ENCODE peak calls at places on chromosome 2, in ten cellular contexts. Q is IMR-90; S is bronchial epithelial cell; J is naive thymus-derived CD4-positive, alpha-beta T cell; W is left lung; N is WERI-Rb-1; F is effector memory CD4-positive, alpha-beta T cell; B is aorta; Z is CD4-positive, CD25-positive, alpha-beta regulatory T cell; A is GM23248. I is an unnamed sample. For H3K36me3, the result is how much of the 10 kb centered on the place peaks cover.

GRCh38 chr2:69723791-69724190 is 18.1 kb upstream of the ANXA4 start:
- DNase-seq in Q (no peak), S (no peak), J (no peak), W (no peak), N (no peak), F (no peak), B (no peak), Z (no peak), A (no peak), I (no peak)

GRCh38 chr2:198371329-198371728 is 566.9 kb downstream of the PLCL1 start:
- DNase-seq in Q (no peak), S (no peak), J (no peak), W (no peak), N (no peak), F (no peak), B (no peak), Z (no peak), A (no peak), I (no peak)

GRCh38 chr2:39481611-39482010 is 44.5 kb upstream of the MAP4K3 start:
- DNase-seq in Q (peak), S (peak), J (no peak), W (no peak), N (no peak), F (no peak), B (no peak), Z (no peak), A (peak), I (no peak)

GRCh38 chr2:10876394-10876793 is 35.3 kb upstream of the KCNF1 start:
- DNase-seq in Q (no peak), S (no peak), J (no peak), W (no peak), N (no peak), F (no peak), B (no peak), Z (no peak), A (peak), I (no peak)

GRCh38 chr2:15069149-15069548 is 436.6 kb downstream of the LRATD1 start:
- DNase-seq in Q (peak), S (no peak), J (no peak), W (no peak), N (no peak), F (no peak), B (no peak), Z (no peak), A (peak), I (no peak)

GRCh38 chr2:200618590-200619021 is 32.8 kb downstream of the AOX1 start:
- DNase-seq in Q (peak), S (peak), J (no peak), W (no peak), N (no peak), F (no peak), B (no peak), Z (no peak), A (peak), I (no peak)

GRCh38 chr2:120466704-120467054 is 120.7 kb downstream of the INHBB start:
- DNase-seq in Q (no peak), S (no peak), J (no peak), W (no peak), N (no peak), F (no peak), B (peak), Z (no peak), A (peak), I (no peak)

GRCh38 chr2:120722211-120722602 is 13.5 kb upstream of the GLI2 start:
- DNase-seq in Q (no peak), S (no peak), J (no peak), W (no peak), N (no peak), F (no peak), B (no peak), Z (no peak), A (no peak), I (peak)

GRCh38 chr2:12804141-12804857 is 87.6 kb downstream of the TRIB2 start:
- DNase-seq in Q (no peak), S (no peak), J (no peak), W (no peak), N (no peak), F (no peak), B (no peak), Z (no peak), A (peak), I (no peak)

GRCh38 chr2:109284816-109285215 is 155.8 kb downstream of the SH3RF3 start:
- DNase-seq in Q (peak), S (no peak), J (no peak), W (no peak), N (no peak), F (no peak), B (peak), Z (no peak), A (peak), I (no peak)

GRCh38 chr2:236117861-236118269 is 50.3 kb downstream of the GBX2 start:
- DNase-seq in Q (no peak), S (no peak), J (no peak), W (no peak), N (peak), F (no peak), B (no peak), Z (no peak), A (no peak), I (no peak)

GRCh38 chr2:27186613-27187345 is 25.1 kb upstream of the ATRAID start:
- DNase-seq in Q (no peak), S (no peak), J (no peak), W (no peak), N (no peak), F (no peak), B (no peak), Z (no peak), A (no peak), I (no peak)

GRCh38 chr2:28895189-28895893 is 874 bp downstream of the WDR43 start:
- DNase-seq in Q (peak), S (peak), J (peak), W (no peak), N (peak), F (no peak), B (peak), Z (peak), A (peak), I (no peak)

GRCh38 chr2:237669129-237669627 is 41.8 kb downstream of the LRRFIP1 start:
- DNase-seq in Q (no peak), S (no peak), J (no peak), W (no peak), N (no peak), F (no peak), B (no peak), Z (no peak), A (peak), I (no peak)

GRCh38 chr2:238955648-238956531 is 108.0 kb downstream of the TWIST2 start:
- DNase-seq in Q (peak), S (peak), J (no peak), W (no peak), N (no peak), F (no peak), B (no peak), Z (no peak), A (peak), I (no peak)

GRCh38 chr2:38889045-38889444 is 630 bp upstream of the ARHGEF33 start:
- DNase-seq in Q (no peak), S (no peak), J (no peak), W (no peak), N (no peak), F (no peak), B (no peak), Z (no peak), A (no peak), I (no peak)

GRCh38 chr2:134722728-134723127 is 3.9 kb upstream of the TMEM163 start:
- DNase-seq in Q (no peak), S (no peak), J (no peak), W (no peak), N (peak), F (no peak), B (no peak), Z (no peak), A (no peak), I (no peak)

GRCh38 chr2:159904127-159904564 is 106.1 kb upstream of the CD302 start:
- DNase-seq in Q (no peak), S (no peak), J (peak), W (peak), N (no peak), F (peak), B (peak), Z (peak), A (peak), I (no peak)

GRCh38 chr2:39942970-39943369 is 163.9 kb upstream of the THUMPD2 start:
- DNase-seq in Q (peak), S (no peak), J (no peak), W (no peak), N (peak), F (no peak), B (no peak), Z (no peak), A (no peak), I (no peak)

GRCh38 chr2:194155406-194155805 is 1501.6 kb upstream of the SLC39A10 start:
- DNase-seq in Q (no peak), S (no peak), J (no peak), W (no peak), N (no peak), F (no peak), B (no peak), Z (no peak), A (no peak), I (no peak)

GRCh38 chr2:67923696-67924095 is 139.1 kb downstream of the C1D start:
- DNase-seq in Q (no peak), S (no peak), J (no peak), W (no peak), N (no peak), F (no peak), B (no peak), Z (no peak), A (no peak), I (no peak)

GRCh38 chr2:230793573-230794359 is 71.0 kb upstream of the ITM2C start:
- DNase-seq in Q (peak), S (peak), J (peak), W (no peak), N (no peak), F (peak), B (peak), Z (peak), A (peak), I (peak)

DNA sequence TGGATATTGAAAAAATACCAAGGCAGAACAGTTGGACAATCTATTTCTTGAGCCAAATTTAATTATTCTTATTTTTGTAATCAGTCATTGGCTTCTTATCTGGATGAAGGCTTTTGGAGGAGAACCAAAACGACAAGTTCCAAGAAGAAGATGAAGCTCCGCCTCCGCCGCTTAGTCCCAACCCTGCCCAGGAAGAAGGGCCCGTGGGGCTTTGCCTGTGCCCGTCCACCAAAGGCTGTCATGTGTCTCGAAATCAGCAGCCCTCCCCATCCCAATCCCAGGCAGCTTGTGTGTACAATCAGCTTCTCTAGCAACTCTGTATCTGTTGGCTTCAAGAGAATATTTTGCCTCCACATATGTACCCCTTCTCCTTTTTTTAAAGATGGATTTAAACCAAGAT is 24.6 kb downstream of the PTRHD1 start:
- DNase-seq in Q (no peak), S (no peak), J (no peak), W (no peak), N (no peak), F (no peak), B (peak), Z (no peak), A (no peak), I (no peak)
- H3K36me3 ChIP-seq in Q (under half), S (under half), J (under half), W (half or more), N (under half), F (under half), B (under half), Z (under half), A (under half), I (under half)

GRCh38 chr2:84964406-84965191 is 6.4 kb upstream of the KCMF1 start:
- DNase-seq in Q (no peak), S (no peak), J (no peak), W (no peak), N (no peak), F (no peak), B (no peak), Z (no peak), A (no peak), I (no peak)
- H3K36me3 ChIP-seq in Q (under half), S (under half), J (under half), W (under half), N (under half), F (under half), B (under half), Z (under half), A (under half), I (under half)

GRCh38 chr2:47822518-47822917 is 39.6 kb downstream of the MSH6 start:
- DNase-seq in Q (no peak), S (no peak), J (no peak), W (no peak), N (no peak), F (no peak), B (no peak), Z (no peak), A (no peak), I (no peak)
- H3K36me3 ChIP-seq in Q (under half), S (under half), J (under half), W (half or more), N (half or more), F (half or more), B (under half), Z (half or more), A (half or more), I (under half)

GRCh38 chr2:152352616-152353015 is 17.6 kb downstream of the FMNL2 start:
- DNase-seq in Q (no peak), S (no peak), J (no peak), W (no peak), N (no peak), F (no peak), B (no peak), Z (no peak), A (no peak), I (no peak)

GRCh38 chr2:152354909-152355308 is 19.9 kb downstream of the FMNL2 start:
- DNase-seq in Q (no peak), S (peak), J (no peak), W (no peak), N (no peak), F (no peak), B (no peak), Z (no peak), A (peak), I (no peak)

GRCh38 chr2:152354069-152354755 is 19.2 kb downstream of the FMNL2 start:
- DNase-seq in Q (no peak), S (no peak), J (no peak), W (no peak), N (no peak), F (no peak), B (no peak), Z (no peak), A (peak), I (no peak)

GRCh38 chr2:152355411-152355831 is 20.4 kb downstream of the FMNL2 start:
- DNase-seq in Q (no peak), S (no peak), J (no peak), W (no peak), N (no peak), F (no peak), B (no peak), Z (no peak), A (peak), I (no peak)

DNA sequence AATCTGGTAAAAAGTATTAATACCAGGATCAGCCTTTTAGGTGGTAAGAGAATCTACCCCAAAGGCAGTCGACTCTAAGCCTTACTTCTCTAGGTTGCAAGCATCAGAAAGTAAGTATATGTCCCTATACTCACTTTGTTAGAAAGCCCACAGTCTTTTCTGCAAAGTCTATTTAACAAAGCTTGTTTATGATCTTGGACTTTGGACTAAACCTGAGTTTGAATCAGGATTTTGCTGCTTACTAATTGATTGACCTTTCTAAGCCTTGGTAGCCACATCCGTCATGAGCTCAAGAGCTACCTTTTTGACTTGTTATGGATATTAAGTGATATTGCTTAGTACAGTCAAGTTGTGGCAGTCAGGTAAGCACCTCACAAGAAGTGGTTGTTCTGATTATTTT is 18.4 kb downstream of the FMNL2 start:
- DNase-seq in Q (no peak), S (no peak), J (no peak), W (no peak), N (no peak), F (no peak), B (no peak), Z (no peak), A (no peak), I (no peak)
- H3K36me3 ChIP-seq in Q (under half), S (under half), J (under half), W (under half), N (under half), F (under half), B (under half), Z (under half), A (under half), I (under half)